ENCODE peak calls at places on chromosome 4, in seven cellular contexts. One of them, this sample, is unnamed. For H3K4me1 and H3K9me3, the result is how much of the 10 kb centered on the place peaks cover.

GRCh38 chr4:577499-578450 is 1.7 kb upstream of the TMEM271 start:
- DNase-seq in lower lobe of right lung: no peak
- DNase-seq in cardiac muscle cell: no peak
- DNase-seq in lung: no peak
- DNase-seq in tibial artery: no peak
- DNase-seq in IMR-90: no peak
- DNase-seq in heart right ventricle: no peak
- DNase-seq in this sample: no peak

GRCh38 chr4:107930821-107931774 is at the start of gene CYP2U1:
- DNase-seq in lower lobe of right lung: peak
- DNase-seq in cardiac muscle cell: peak
- DNase-seq in lung: peak
- DNase-seq in tibial artery: peak
- DNase-seq in IMR-90: peak
- DNase-seq in heart right ventricle: peak
- DNase-seq in this sample: peak

GRCh38 chr4:109979932-109980717 is 67.4 kb downstream of the EGF start:
- DNase-seq in lower lobe of right lung: no peak
- DNase-seq in cardiac muscle cell: no peak
- DNase-seq in lung: no peak
- DNase-seq in tibial artery: no peak
- DNase-seq in IMR-90: peak
- DNase-seq in heart right ventricle: no peak
- DNase-seq in this sample: no peak

GRCh38 chr4:40325406-40326019 is 9.6 kb upstream of the CHRNA9 start:
- DNase-seq in lower lobe of right lung: no peak
- DNase-seq in cardiac muscle cell: peak
- DNase-seq in lung: peak
- DNase-seq in tibial artery: no peak
- DNase-seq in IMR-90: peak
- DNase-seq in heart right ventricle: no peak
- DNase-seq in this sample: peak

GRCh38 chr4:108991929-108992328 is 229.1 kb upstream of the ETNPPL start:
- DNase-seq in lower lobe of right lung: no peak
- DNase-seq in cardiac muscle cell: no peak
- DNase-seq in lung: no peak
- DNase-seq in tibial artery: no peak
- DNase-seq in IMR-90: peak
- DNase-seq in heart right ventricle: no peak
- DNase-seq in this sample: no peak

GRCh38 chr4:123363729-123364128 is 32.9 kb upstream of the SPRY1 start:
- DNase-seq in lower lobe of right lung: no peak
- DNase-seq in cardiac muscle cell: no peak
- DNase-seq in lung: no peak
- DNase-seq in tibial artery: no peak
- DNase-seq in IMR-90: no peak
- DNase-seq in heart right ventricle: no peak
- DNase-seq in this sample: no peak

GRCh38 chr4:2545321-2546013 is 9.0 kb downstream of the FAM193A start:
- DNase-seq in lower lobe of right lung: peak
- DNase-seq in cardiac muscle cell: no peak
- DNase-seq in lung: no peak
- DNase-seq in tibial artery: no peak
- DNase-seq in IMR-90: peak
- DNase-seq in heart right ventricle: no peak
- DNase-seq in this sample: no peak

GRCh38 chr4:952881-953573 is 20.3 kb downstream of the DGKQ start:
- DNase-seq in lower lobe of right lung: no peak
- DNase-seq in cardiac muscle cell: no peak
- DNase-seq in lung: no peak
- DNase-seq in tibial artery: peak
- DNase-seq in IMR-90: no peak
- DNase-seq in heart right ventricle: no peak
- DNase-seq in this sample: no peak

GRCh38 chr4:177127658-177128057 is 182.0 kb upstream of the NEIL3 start:
- DNase-seq in lower lobe of right lung: no peak
- DNase-seq in cardiac muscle cell: no peak
- DNase-seq in lung: no peak
- DNase-seq in tibial artery: no peak
- DNase-seq in IMR-90: peak
- DNase-seq in heart right ventricle: no peak
- DNase-seq in this sample: no peak

GRCh38 chr4:19298998-19299397 is 952.7 kb upstream of the SLIT2 start:
- DNase-seq in lower lobe of right lung: no peak
- DNase-seq in cardiac muscle cell: no peak
- DNase-seq in lung: no peak
- DNase-seq in tibial artery: no peak
- DNase-seq in IMR-90: peak
- DNase-seq in heart right ventricle: no peak
- DNase-seq in this sample: no peak

GRCh38 chr4:15100994-15101695 is 98.9 kb downstream of the CPEB2 start:
- DNase-seq in lower lobe of right lung: no peak
- DNase-seq in cardiac muscle cell: no peak
- DNase-seq in lung: no peak
- DNase-seq in tibial artery: no peak
- DNase-seq in IMR-90: peak
- DNase-seq in heart right ventricle: no peak
- DNase-seq in this sample: no peak

GRCh38 chr4:337932-338758 is 531 bp downstream of the ZNF141 start:
- DNase-seq in lower lobe of right lung: peak
- DNase-seq in cardiac muscle cell: peak
- DNase-seq in lung: peak
- DNase-seq in tibial artery: no peak
- DNase-seq in IMR-90: peak
- DNase-seq in heart right ventricle: peak
- DNase-seq in this sample: peak

GRCh38 chr4:150710770-150711375 is 128.9 kb downstream of the MAB21L2 start:
- DNase-seq in lower lobe of right lung: no peak
- DNase-seq in cardiac muscle cell: no peak
- DNase-seq in lung: no peak
- DNase-seq in tibial artery: no peak
- DNase-seq in IMR-90: no peak
- DNase-seq in heart right ventricle: no peak
- DNase-seq in this sample: no peak

GRCh38 chr4:3867403-3868100 is 101.4 kb downstream of the ADRA2C start:
- DNase-seq in lower lobe of right lung: no peak
- DNase-seq in cardiac muscle cell: no peak
- DNase-seq in lung: no peak
- DNase-seq in tibial artery: no peak
- DNase-seq in IMR-90: no peak
- DNase-seq in heart right ventricle: no peak
- DNase-seq in this sample: no peak

GRCh38 chr4:149884529-149885206 is 69.0 kb upstream of the IQCM start:
- DNase-seq in lower lobe of right lung: no peak
- DNase-seq in cardiac muscle cell: no peak
- DNase-seq in lung: no peak
- DNase-seq in tibial artery: no peak
- DNase-seq in IMR-90: no peak
- DNase-seq in heart right ventricle: no peak
- DNase-seq in this sample: no peak

GRCh38 chr4:835148-836002 is 9.4 kb upstream of the CPLX1 start:
- DNase-seq in lower lobe of right lung: peak
- DNase-seq in cardiac muscle cell: no peak
- DNase-seq in lung: no peak
- DNase-seq in tibial artery: no peak
- DNase-seq in IMR-90: no peak
- DNase-seq in heart right ventricle: peak
- DNase-seq in this sample: no peak

GRCh38 chr4:119038465-119038864 is 97.2 kb upstream of the MYOZ2 start:
- DNase-seq in lower lobe of right lung: no peak
- DNase-seq in cardiac muscle cell: no peak
- DNase-seq in lung: no peak
- DNase-seq in tibial artery: no peak
- DNase-seq in IMR-90: peak
- DNase-seq in heart right ventricle: no peak
- DNase-seq in this sample: no peak

GRCh38 chr4:73735231-73735630 is 5.1 kb upstream of the CXCL8 start:
- DNase-seq in lower lobe of right lung: no peak
- DNase-seq in cardiac muscle cell: no peak
- DNase-seq in lung: no peak
- DNase-seq in tibial artery: no peak
- DNase-seq in IMR-90: peak
- DNase-seq in heart right ventricle: no peak
- DNase-seq in this sample: no peak

GRCh38 chr4:5365071-5366008 is 314.1 kb downstream of the STK32B start:
- DNase-seq in lower lobe of right lung: no peak
- DNase-seq in cardiac muscle cell: no peak
- DNase-seq in lung: peak
- DNase-seq in tibial artery: no peak
- DNase-seq in IMR-90: peak
- DNase-seq in heart right ventricle: no peak
- DNase-seq in this sample: no peak

GRCh38 chr4:83075696-83076095 is 38.8 kb downstream of the PLAC8 start:
- DNase-seq in lower lobe of right lung: no peak
- DNase-seq in cardiac muscle cell: no peak
- DNase-seq in lung: no peak
- DNase-seq in tibial artery: no peak
- DNase-seq in IMR-90: peak
- DNase-seq in heart right ventricle: no peak
- DNase-seq in this sample: no peak

DNA sequence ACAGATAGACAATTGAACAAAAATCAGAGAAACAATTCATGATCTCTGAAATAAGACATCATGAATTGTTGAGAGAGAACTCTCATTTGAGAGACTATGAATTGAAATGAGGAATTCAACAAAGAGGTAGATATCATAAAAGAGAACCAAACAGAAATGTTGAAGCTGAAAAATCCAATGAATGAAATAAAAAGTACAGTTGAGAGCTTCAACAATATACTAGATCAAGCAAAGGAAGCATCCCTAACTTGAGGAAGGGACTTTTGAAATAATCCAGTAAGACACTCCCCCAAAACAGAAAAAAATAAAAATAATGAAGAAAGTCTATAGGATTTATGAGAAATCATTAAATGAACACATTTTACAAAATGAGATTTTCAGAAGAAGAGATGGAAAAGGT is 310.0 kb upstream of the PCDH10 start:
- DNase-seq in lower lobe of right lung: no peak
- DNase-seq in cardiac muscle cell: no peak
- DNase-seq in lung: no peak
- DNase-seq in tibial artery: no peak
- DNase-seq in IMR-90: no peak
- DNase-seq in heart right ventricle: no peak
- DNase-seq in this sample: no peak
- H3K4me1 ChIP-seq in lower lobe of right lung: under half
- H3K4me1 ChIP-seq in cardiac muscle cell: under half
- H3K4me1 ChIP-seq in lung: under half
- H3K4me1 ChIP-seq in tibial artery: under half
- H3K4me1 ChIP-seq in IMR-90: under half
- H3K4me1 ChIP-seq in heart right ventricle: under half
- H3K4me1 ChIP-seq in this sample: under half

GRCh38 chr4:148634476-148634875 is 192.3 kb upstream of the NR3C2 start:
- DNase-seq in lower lobe of right lung: no peak
- DNase-seq in cardiac muscle cell: no peak
- DNase-seq in lung: no peak
- DNase-seq in tibial artery: no peak
- DNase-seq in IMR-90: peak
- DNase-seq in heart right ventricle: no peak
- DNase-seq in this sample: no peak

GRCh38 chr4:148632476-148632875 is 190.3 kb upstream of the NR3C2 start:
- DNase-seq in lower lobe of right lung: no peak
- DNase-seq in cardiac muscle cell: no peak
- DNase-seq in lung: no peak
- DNase-seq in tibial artery: no peak
- DNase-seq in IMR-90: no peak
- DNase-seq in heart right ventricle: no peak
- DNase-seq in this sample: no peak

GRCh38 chr4:148633720-148634119 is 191.5 kb upstream of the NR3C2 start:
- DNase-seq in lower lobe of right lung: no peak
- DNase-seq in cardiac muscle cell: no peak
- DNase-seq in lung: no peak
- DNase-seq in tibial artery: no peak
- DNase-seq in IMR-90: no peak
- DNase-seq in heart right ventricle: no peak
- DNase-seq in this sample: no peak
- H3K9me3 ChIP-seq in lower lobe of right lung: under half
- H3K9me3 ChIP-seq in cardiac muscle cell: under half
- H3K9me3 ChIP-seq in lung: under half
- H3K9me3 ChIP-seq in tibial artery: under half
- H3K9me3 ChIP-seq in IMR-90: under half
- H3K9me3 ChIP-seq in heart right ventricle: under half
- H3K9me3 ChIP-seq in this sample: under half

DNA sequence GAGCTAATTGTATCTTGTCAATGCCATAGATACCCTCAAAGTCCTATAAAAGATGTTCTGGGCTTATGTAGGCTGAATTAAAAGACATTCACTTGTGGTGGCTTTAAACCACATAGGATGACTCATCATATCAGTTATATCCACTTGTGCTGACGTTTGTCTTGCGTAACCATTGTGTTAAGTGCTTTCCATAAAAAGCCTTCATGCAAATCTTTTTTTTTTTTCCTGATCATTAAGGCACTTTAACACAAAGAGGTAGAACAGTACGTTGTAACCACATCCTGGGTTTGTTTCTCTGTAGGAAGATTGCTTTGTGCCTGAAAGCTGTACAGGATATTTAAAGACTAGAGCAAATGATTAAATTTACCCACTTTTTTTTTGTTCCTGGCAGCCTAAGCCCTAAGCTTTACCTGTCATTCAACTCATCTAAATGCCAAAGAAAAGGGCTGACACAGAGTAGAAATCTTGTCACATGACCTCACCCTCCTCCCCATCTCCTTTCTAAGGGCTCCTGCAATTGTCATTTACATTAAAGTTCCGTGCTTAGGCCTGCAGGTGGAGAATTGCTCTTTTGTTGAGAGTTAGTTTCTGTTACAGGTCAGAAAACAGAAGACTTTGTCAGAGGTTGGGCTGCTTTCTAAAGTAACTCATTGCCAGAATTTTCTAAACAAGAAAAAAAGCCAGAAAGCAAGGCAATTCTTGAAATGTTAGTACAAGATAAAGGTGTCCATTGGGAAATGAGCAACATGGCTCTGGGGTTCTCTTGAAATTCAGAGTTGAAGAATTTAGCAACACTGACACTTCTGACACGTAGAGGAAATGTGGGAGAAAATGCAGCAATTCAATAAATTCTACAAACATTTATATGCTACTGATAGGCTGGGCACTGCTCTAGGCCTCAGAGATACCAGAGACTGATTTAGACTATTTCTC is 555.6 kb downstream of the PPARGC1A start:
- DNase-seq in lower lobe of right lung: no peak
- DNase-seq in cardiac muscle cell: peak
- DNase-seq in lung: peak
- DNase-seq in tibial artery: no peak
- DNase-seq in IMR-90: peak
- DNase-seq in heart right ventricle: peak
- DNase-seq in this sample: no peak
- TF ChIP-seq CTCF in lower lobe of right lung: no peak
- TF ChIP-seq CTCF in cardiac muscle cell: peak
- TF ChIP-seq CTCF in lung: no peak
- TF ChIP-seq CTCF in tibial artery: no peak
- TF ChIP-seq CTCF in IMR-90: no peak
- TF ChIP-seq CTCF in heart right ventricle: no peak
- TF ChIP-seq CTCF in this sample: no peak

GRCh38 chr4:35559559-35560365 is 684.6 kb downstream of the ARAP2 start:
- DNase-seq in lower lobe of right lung: no peak
- DNase-seq in cardiac muscle cell: no peak
- DNase-seq in lung: no peak
- DNase-seq in tibial artery: no peak
- DNase-seq in IMR-90: no peak
- DNase-seq in heart right ventricle: no peak
- DNase-seq in this sample: no peak

GRCh38 chr4:35562831-35563230 is 681.5 kb downstream of the ARAP2 start:
- DNase-seq in lower lobe of right lung: no peak
- DNase-seq in cardiac muscle cell: peak
- DNase-seq in lung: no peak
- DNase-seq in tibial artery: no peak
- DNase-seq in IMR-90: no peak
- DNase-seq in heart right ventricle: no peak
- DNase-seq in this sample: no peak

GRCh38 chr4:35565640-35566039 is 678.7 kb downstream of the ARAP2 start:
- DNase-seq in lower lobe of right lung: no peak
- DNase-seq in cardiac muscle cell: no peak
- DNase-seq in lung: no peak
- DNase-seq in tibial artery: no peak
- DNase-seq in IMR-90: no peak
- DNase-seq in heart right ventricle: no peak
- DNase-seq in this sample: no peak
- H3K4me1 ChIP-seq in lower lobe of right lung: under half
- H3K4me1 ChIP-seq in cardiac muscle cell: under half
- H3K4me1 ChIP-seq in lung: under half
- H3K4me1 ChIP-seq in tibial artery: under half
- H3K4me1 ChIP-seq in IMR-90: under half
- H3K4me1 ChIP-seq in heart right ventricle: under half
- H3K4me1 ChIP-seq in this sample: under half

This sample was measured in testis.